ENCODE peak calls at places on chromosomes 6 and 20, in eight cellular contexts. One of them, this sample, is unnamed.

GRCh38 chr6:89371849-89372505 is 19.5 kb upstream of the UBE2J1 start:
- DNase-seq in aorta: peak
- DNase-seq in neural progenitor cell: peak
- DNase-seq in AG04450: peak
- DNase-seq in stomach: peak
- DNase-seq in left ventricle myocardium inferior: peak
- DNase-seq in sigmoid colon: peak
- DNase-seq in spleen: peak
- DNase-seq in this sample: no peak

GRCh38 chr6:134621858-134622257 is 303.9 kb upstream of the SGK1 start:
- DNase-seq in aorta: no peak
- DNase-seq in neural progenitor cell: no peak
- DNase-seq in AG04450: no peak
- DNase-seq in stomach: peak
- DNase-seq in left ventricle myocardium inferior: no peak
- DNase-seq in sigmoid colon: no peak
- DNase-seq in spleen: no peak
- DNase-seq in this sample: no peak

GRCh38 chr6:75049308-75049707 is 156.5 kb downstream of the COL12A1 start:
- DNase-seq in aorta: no peak
- DNase-seq in neural progenitor cell: no peak
- DNase-seq in AG04450: no peak
- DNase-seq in stomach: no peak
- DNase-seq in left ventricle myocardium inferior: no peak
- DNase-seq in sigmoid colon: no peak
- DNase-seq in spleen: no peak
- DNase-seq in this sample: no peak

GRCh38 chr6:169236545-169236944 is 17.1 kb downstream of the THBS2 start:
- DNase-seq in aorta: no peak
- DNase-seq in neural progenitor cell: no peak
- DNase-seq in AG04450: no peak
- DNase-seq in stomach: no peak
- DNase-seq in left ventricle myocardium inferior: no peak
- DNase-seq in sigmoid colon: no peak
- DNase-seq in spleen: no peak
- DNase-seq in this sample: no peak

GRCh38 chr6:133837801-133838349 is 51.0 kb upstream of the TCF21 start:
- DNase-seq in aorta: peak
- DNase-seq in neural progenitor cell: peak
- DNase-seq in AG04450: no peak
- DNase-seq in stomach: peak
- DNase-seq in left ventricle myocardium inferior: peak
- DNase-seq in sigmoid colon: no peak
- DNase-seq in spleen: peak
- DNase-seq in this sample: no peak

GRCh38 chr20:38755324-38755910 is 7.2 kb downstream of the ACTR5 start:
- DNase-seq in aorta: no peak
- DNase-seq in neural progenitor cell: no peak
- DNase-seq in AG04450: no peak
- DNase-seq in stomach: no peak
- DNase-seq in left ventricle myocardium inferior: no peak
- DNase-seq in sigmoid colon: no peak
- DNase-seq in spleen: no peak
- DNase-seq in this sample: no peak

GRCh38 chr6:134675110-134676038 is 274.5 kb downstream of the ALDH8A1 start:
- DNase-seq in aorta: no peak
- DNase-seq in neural progenitor cell: no peak
- DNase-seq in AG04450: no peak
- DNase-seq in stomach: no peak
- DNase-seq in left ventricle myocardium inferior: no peak
- DNase-seq in sigmoid colon: no peak
- DNase-seq in spleen: no peak
- DNase-seq in this sample: no peak

GRCh38 chr6:2020909-2021308 is 224.5 kb downstream of the GMDS start:
- DNase-seq in aorta: no peak
- DNase-seq in neural progenitor cell: no peak
- DNase-seq in AG04450: no peak
- DNase-seq in stomach: no peak
- DNase-seq in left ventricle myocardium inferior: no peak
- DNase-seq in sigmoid colon: no peak
- DNase-seq in spleen: no peak
- DNase-seq in this sample: peak

GRCh38 chr20:1764136-1765033 is 106.8 kb upstream of the SIRPG start:
- DNase-seq in aorta: peak
- DNase-seq in neural progenitor cell: peak
- DNase-seq in AG04450: peak
- DNase-seq in stomach: peak
- DNase-seq in left ventricle myocardium inferior: peak
- DNase-seq in sigmoid colon: peak
- DNase-seq in spleen: peak
- DNase-seq in this sample: peak

GRCh38 chr20:47482705-47483104 is 19.0 kb upstream of the NCOA3 start:
- DNase-seq in aorta: no peak
- DNase-seq in neural progenitor cell: no peak
- DNase-seq in AG04450: no peak
- DNase-seq in stomach: no peak
- DNase-seq in left ventricle myocardium inferior: no peak
- DNase-seq in sigmoid colon: no peak
- DNase-seq in spleen: no peak
- DNase-seq in this sample: no peak

GRCh38 chr20:53800418-53800817 is 206.8 kb upstream of the ZNF217 start:
- DNase-seq in aorta: no peak
- DNase-seq in neural progenitor cell: no peak
- DNase-seq in AG04450: no peak
- DNase-seq in stomach: no peak
- DNase-seq in left ventricle myocardium inferior: no peak
- DNase-seq in sigmoid colon: no peak
- DNase-seq in spleen: no peak
- DNase-seq in this sample: no peak

DNA sequence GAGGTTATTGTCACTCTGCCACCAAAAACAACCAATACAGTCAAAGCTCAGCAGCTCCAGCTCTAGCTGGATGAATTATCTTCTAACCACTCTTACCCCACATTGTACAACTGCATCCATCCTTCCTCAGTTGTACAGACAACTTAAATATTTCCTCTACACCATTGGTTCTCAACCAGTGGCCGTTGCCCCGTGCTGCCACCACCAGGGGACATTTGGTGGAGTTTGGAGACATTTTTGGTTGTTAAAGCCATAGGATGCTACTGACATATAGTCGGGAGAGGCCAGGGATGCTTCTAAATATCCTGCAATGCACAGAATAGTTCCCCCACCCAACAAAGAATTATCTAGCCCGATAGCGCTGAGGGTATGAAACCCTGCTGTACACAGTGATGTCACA is 59.3 kb downstream of the SHLD1 start:
- DNase-seq in aorta: no peak
- DNase-seq in neural progenitor cell: no peak
- DNase-seq in AG04450: no peak
- DNase-seq in stomach: no peak
- DNase-seq in left ventricle myocardium inferior: no peak
- DNase-seq in sigmoid colon: no peak
- DNase-seq in spleen: no peak
- DNase-seq in this sample: no peak
- H3K4me3 ChIP-seq in aorta: no peak
- H3K4me3 ChIP-seq in neural progenitor cell: no peak
- H3K4me3 ChIP-seq in AG04450: no peak
- H3K4me3 ChIP-seq in stomach: no peak
- H3K4me3 ChIP-seq in left ventricle myocardium inferior: no peak
- H3K4me3 ChIP-seq in sigmoid colon: no peak
- H3K4me3 ChIP-seq in spleen: no peak
- H3K4me3 ChIP-seq in this sample: no peak

DNA sequence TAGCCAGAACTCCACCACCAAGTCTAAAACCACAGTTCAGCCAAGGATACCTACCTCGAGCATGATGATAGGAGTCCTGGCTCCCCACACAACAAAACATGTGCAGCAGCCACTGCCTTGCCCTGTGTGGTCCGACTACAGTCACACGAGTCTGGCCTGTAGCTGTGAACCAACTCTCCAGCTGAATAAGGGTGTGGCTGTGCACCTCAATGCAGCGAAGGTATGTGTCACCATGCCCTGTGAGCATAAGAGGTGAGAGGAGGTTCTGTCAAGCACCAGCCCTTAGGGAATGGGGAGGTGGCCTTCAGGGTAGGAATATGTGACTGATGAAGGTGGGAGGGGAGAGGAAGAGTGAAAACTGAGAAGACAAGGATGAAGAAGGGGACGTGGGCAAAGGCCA is 16.7 kb upstream of the KHDC1L start:
- DNase-seq in aorta: no peak
- DNase-seq in neural progenitor cell: no peak
- DNase-seq in AG04450: no peak
- DNase-seq in stomach: no peak
- DNase-seq in left ventricle myocardium inferior: no peak
- DNase-seq in sigmoid colon: no peak
- DNase-seq in spleen: no peak
- DNase-seq in this sample: no peak
- H3K4me3 ChIP-seq in aorta: no peak
- H3K4me3 ChIP-seq in neural progenitor cell: no peak
- H3K4me3 ChIP-seq in AG04450: no peak
- H3K4me3 ChIP-seq in stomach: no peak
- H3K4me3 ChIP-seq in left ventricle myocardium inferior: no peak
- H3K4me3 ChIP-seq in sigmoid colon: no peak
- H3K4me3 ChIP-seq in spleen: no peak
- H3K4me3 ChIP-seq in this sample: no peak

DNA sequence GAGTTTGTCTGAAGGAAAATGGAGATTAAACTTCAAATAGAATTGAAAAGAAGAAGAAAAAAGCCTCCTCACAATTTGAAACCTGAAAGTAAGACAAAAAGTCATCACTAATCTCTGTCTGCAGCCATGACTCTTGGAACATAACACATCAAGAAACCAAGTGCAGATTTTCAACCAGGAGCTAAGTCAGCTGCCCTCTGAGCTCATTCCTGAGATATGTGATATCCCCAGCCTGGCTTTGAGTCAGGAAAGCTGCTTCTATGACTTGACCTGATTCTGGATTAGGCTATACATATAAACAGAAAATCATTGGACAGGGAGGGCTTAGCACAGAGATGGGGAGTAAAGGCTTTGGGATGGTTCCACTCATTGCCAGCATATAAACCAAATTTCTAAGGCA is 891.4 kb downstream of the TFAP2A start:
- DNase-seq in aorta: no peak
- DNase-seq in neural progenitor cell: no peak
- DNase-seq in AG04450: peak
- DNase-seq in stomach: no peak
- DNase-seq in left ventricle myocardium inferior: no peak
- DNase-seq in sigmoid colon: no peak
- DNase-seq in spleen: no peak
- DNase-seq in this sample: peak
- H3K4me3 ChIP-seq in aorta: no peak
- H3K4me3 ChIP-seq in neural progenitor cell: no peak
- H3K4me3 ChIP-seq in AG04450: no peak
- H3K4me3 ChIP-seq in stomach: no peak
- H3K4me3 ChIP-seq in left ventricle myocardium inferior: no peak
- H3K4me3 ChIP-seq in sigmoid colon: no peak
- H3K4me3 ChIP-seq in spleen: no peak
- H3K4me3 ChIP-seq in this sample: no peak

GRCh38 chr6:34316442-34317171 is 67.8 kb upstream of the SMIM29 start:
- DNase-seq in aorta: no peak
- DNase-seq in neural progenitor cell: no peak
- DNase-seq in AG04450: no peak
- DNase-seq in stomach: no peak
- DNase-seq in left ventricle myocardium inferior: no peak
- DNase-seq in sigmoid colon: no peak
- DNase-seq in spleen: no peak
- DNase-seq in this sample: no peak
- H3K4me3 ChIP-seq in aorta: no peak
- H3K4me3 ChIP-seq in neural progenitor cell: no peak
- H3K4me3 ChIP-seq in AG04450: no peak
- H3K4me3 ChIP-seq in stomach: no peak
- H3K4me3 ChIP-seq in left ventricle myocardium inferior: no peak
- H3K4me3 ChIP-seq in sigmoid colon: no peak
- H3K4me3 ChIP-seq in spleen: no peak
- H3K4me3 ChIP-seq in this sample: no peak

DNA sequence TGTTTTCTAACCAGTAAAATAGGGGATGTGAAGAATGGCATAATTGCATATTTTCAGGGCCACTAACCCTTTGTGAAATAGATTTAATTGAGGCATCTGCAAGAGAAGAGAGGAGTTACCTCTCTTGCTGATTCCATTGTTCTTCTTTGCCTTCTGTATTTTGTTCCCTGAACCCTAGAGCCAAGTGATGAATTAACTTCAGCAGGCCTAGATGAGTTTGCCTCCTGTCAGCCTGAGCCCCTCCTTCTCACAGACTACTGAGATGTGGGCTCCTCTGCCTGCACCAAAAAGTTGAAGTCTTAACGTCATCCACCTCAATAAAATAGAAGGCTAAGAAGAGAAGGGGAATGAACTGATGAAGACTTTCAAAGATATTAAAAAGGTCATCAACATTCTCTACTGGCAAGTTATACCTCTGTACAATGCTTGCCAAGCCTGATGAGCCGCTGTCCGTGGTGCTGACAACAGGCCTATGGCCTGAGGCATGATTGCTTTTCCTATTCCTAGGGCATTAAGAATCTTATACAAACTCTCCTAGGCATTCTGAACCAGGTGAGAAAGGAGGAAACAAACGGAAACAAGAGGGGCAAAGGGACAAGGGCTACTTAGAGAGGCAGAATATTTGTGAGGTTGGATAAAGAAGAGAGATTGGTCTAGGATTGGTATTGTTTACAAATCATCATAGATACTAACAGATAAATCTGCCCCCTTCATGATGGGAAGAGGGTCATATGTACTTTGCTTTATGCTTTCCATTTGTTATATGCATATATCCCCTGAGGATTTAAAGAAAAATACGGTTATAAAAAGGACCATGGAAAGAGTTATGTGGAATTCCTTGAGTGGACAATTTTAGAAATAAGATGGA is 46.8 kb downstream of the CD24 start:
- DNase-seq in aorta: no peak
- DNase-seq in neural progenitor cell: peak
- DNase-seq in AG04450: no peak
- DNase-seq in stomach: peak
- DNase-seq in left ventricle myocardium inferior: peak
- DNase-seq in sigmoid colon: no peak
- DNase-seq in spleen: no peak
- DNase-seq in this sample: no peak
- H3K4me3 ChIP-seq in aorta: no peak
- H3K4me3 ChIP-seq in neural progenitor cell: no peak
- H3K4me3 ChIP-seq in AG04450: no peak
- H3K4me3 ChIP-seq in stomach: no peak
- H3K4me3 ChIP-seq in left ventricle myocardium inferior: no peak
- H3K4me3 ChIP-seq in sigmoid colon: no peak
- H3K4me3 ChIP-seq in spleen: no peak
- H3K4me3 ChIP-seq in this sample: no peak

DNA sequence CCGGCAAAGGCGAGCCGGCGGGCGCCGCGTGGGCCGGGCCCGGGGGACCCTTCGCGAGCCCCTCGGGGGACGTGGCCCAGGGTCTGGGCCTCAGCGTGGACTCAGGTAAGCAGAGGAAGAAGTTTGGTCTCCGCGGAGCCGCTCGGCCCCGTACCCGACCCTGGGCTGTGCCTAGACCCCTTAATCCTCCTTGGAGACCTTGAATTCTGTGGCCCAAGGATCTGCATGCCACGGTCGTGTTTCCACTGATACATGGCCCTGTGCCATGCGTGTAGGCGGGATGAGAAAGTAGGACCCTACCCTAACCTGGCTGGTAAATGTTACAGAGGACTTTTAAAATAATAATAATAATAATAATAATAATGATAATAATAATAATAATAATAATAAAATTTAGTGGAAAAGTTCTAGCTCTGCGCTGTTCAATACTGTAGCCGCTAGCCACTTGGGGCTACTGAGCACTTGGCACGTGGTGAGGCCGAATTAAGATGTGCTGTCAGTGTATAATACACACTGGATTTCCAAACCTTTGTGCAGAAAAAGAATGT is 5.7 kb downstream of the VGLL2 start:
- DNase-seq in aorta: no peak
- DNase-seq in neural progenitor cell: no peak
- DNase-seq in AG04450: no peak
- DNase-seq in stomach: no peak
- DNase-seq in left ventricle myocardium inferior: no peak
- DNase-seq in sigmoid colon: no peak
- DNase-seq in spleen: no peak
- DNase-seq in this sample: no peak
- H3K4me3 ChIP-seq in aorta: peak
- H3K4me3 ChIP-seq in neural progenitor cell: peak
- H3K4me3 ChIP-seq in AG04450: no peak
- H3K4me3 ChIP-seq in stomach: peak
- H3K4me3 ChIP-seq in left ventricle myocardium inferior: peak
- H3K4me3 ChIP-seq in sigmoid colon: peak
- H3K4me3 ChIP-seq in spleen: no peak
- H3K4me3 ChIP-seq in this sample: no peak

This sample was measured in BJ.